ENCODE peak calls at places on chromosome 15, in seven cellular contexts. L, X, O, R, T, S and A are unnamed samples.
A peak's percentile ranks its signal among the peaks of the same experiment; 100 is the strongest.

GRCh38 chr15:99169769-99170311 is 65.0 kb downstream of the SYNM start:
- DNase-seq in L (no peak), X (no peak), O (peak; percentile 16), R (no peak), T (no peak), S (no peak), A (no peak)

GRCh38 chr15:37907136-37907535 is 27.3 kb upstream of the TMCO5A start:
- DNase-seq in L (no peak), X (no peak), O (peak; percentile 22), R (no peak), T (no peak), S (no peak), A (no peak)

GRCh38 chr15:33152502-33153109 is 41.9 kb downstream of the FMN1 start:
- DNase-seq in L (no peak), X (no peak), O (peak; percentile 40), R (no peak), T (no peak), S (no peak), A (no peak)

GRCh38 chr15:75904241-75904631 is 558 bp downstream of the FBXO22 start:
- DNase-seq in L (peak; percentile 74), X (no peak), O (peak; percentile 28), R (peak; percentile 29), T (peak; percentile 68), S (peak; percentile 32), A (peak; percentile 29)

GRCh38 chr15:81106560-81106959 is 27.5 kb upstream of the CFAP161 start:
- DNase-seq in L (no peak), X (no peak), O (peak; percentile 70), R (no peak), T (no peak), S (peak; percentile 56), A (peak; percentile 62)

GRCh38 chr15:48696627-48697312 is 51.3 kb upstream of the FBN1 start:
- DNase-seq in L (no peak), X (no peak), O (no peak), R (no peak), T (no peak), S (no peak), A (no peak)

GRCh38 chr15:51782357-51782896 is 31.0 kb downstream of the TMOD2 start:
- DNase-seq in L (no peak), X (no peak), O (no peak), R (no peak), T (no peak), S (no peak), A (no peak)

GRCh38 chr15:61621146-61621545 is 392.0 kb upstream of the RORA start:
- DNase-seq in L (no peak), X (no peak), O (peak; percentile 12), R (no peak), T (no peak), S (peak; percentile 31), A (no peak)

GRCh38 chr15:91158415-91159394 is 58.6 kb downstream of the SV2B start:
- DNase-seq in L (no peak), X (no peak), O (no peak), R (no peak), T (no peak), S (no peak), A (no peak)

GRCh38 chr15:93189562-93189961 is 100.6 kb upstream of the RGMA start:
- DNase-seq in L (no peak), X (no peak), O (no peak), R (no peak), T (no peak), S (no peak), A (no peak)

GRCh38 chr15:78170848-78171773 is 21.9 kb downstream of the IDH3A start:
- DNase-seq in L (no peak), X (no peak), O (peak; percentile 7), R (no peak), T (no peak), S (no peak), A (no peak)

GRCh38 chr15:60076582-60077263 is 72.6 kb downstream of the FOXB1 start:
- DNase-seq in L (no peak), X (no peak), O (no peak), R (no peak), T (no peak), S (no peak), A (no peak)

GRCh38 chr15:78422571-78423340 is 15.3 kb upstream of the IREB2 start:
- DNase-seq in L (peak; percentile 86), X (peak; percentile 60), O (peak; percentile 63), R (peak; percentile 59), T (peak; percentile 48), S (peak; percentile 55), A (peak; percentile 72)

GRCh38 chr15:70269991-70270751 is 172.5 kb upstream of the TLE3 start:
- DNase-seq in L (no peak), X (peak; percentile 57), O (peak; percentile 49), R (peak; percentile 79), T (no peak), S (no peak), A (no peak)

GRCh38 chr15:95883064-95883463 is 447.4 kb upstream of the NR2F2 start:
- DNase-seq in L (no peak), X (no peak), O (no peak), R (no peak), T (no peak), S (no peak), A (no peak)

GRCh38 chr15:90470453-90470852 is 59.3 kb upstream of the CRTC3 start:
- DNase-seq in L (no peak), X (no peak), O (no peak), R (no peak), T (no peak), S (no peak), A (no peak)

GRCh38 chr15:38670142-38671002 is 105.8 kb upstream of the RASGRP1 start:
- DNase-seq in L (no peak), X (no peak), O (peak; percentile 22), R (no peak), T (no peak), S (no peak), A (no peak)

GRCh38 chr15:57138260-57138895 is 219.9 kb downstream of the TCF12 start:
- DNase-seq in L (no peak), X (no peak), O (peak; percentile 39), R (no peak), T (no peak), S (peak; percentile 48), A (peak; percentile 31)
- H3K4me1 ChIP-seq in L (no peaks in the 10 kb centered on the region), X (peaks cover 52% of the 10 kb centered on the region), O (peaks cover 10% of the 10 kb centered on the region), R (no peaks in the 10 kb centered on the region), T (peaks cover 5% of the 10 kb centered on the region), S (peaks cover 3% of the 10 kb centered on the region), A (no peaks in the 10 kb centered on the region)

GRCh38 chr15:42069025-42069424 is 25.3 kb downstream of the PLA2G4D start:
- DNase-seq in L (no peak), X (no peak), O (no peak), R (no peak), T (no peak), S (no peak), A (no peak)

GRCh38 chr15:42070276-42070965 is 23.9 kb downstream of the PLA2G4D start:
- DNase-seq in L (no peak), X (no peak), O (no peak), R (no peak), T (no peak), S (no peak), A (peak; percentile 23)

GRCh38 chr15:42070966-42071350 is 23.4 kb downstream of the PLA2G4D start:
- DNase-seq in L (no peak), X (no peak), O (no peak), R (no peak), T (no peak), S (no peak), A (no peak)

GRCh38 chr15:42068601-42069000 is 25.8 kb downstream of the PLA2G4D start:
- DNase-seq in L (no peak), X (no peak), O (no peak), R (no peak), T (no peak), S (no peak), A (peak; percentile 22)

GRCh38 chr15:42069496-42070275 is 24.7 kb downstream of the PLA2G4D start:
- DNase-seq in L (no peak), X (no peak), O (no peak), R (no peak), T (no peak), S (no peak), A (peak; percentile 23)
- H3K4me1 ChIP-seq in L (no peaks in the 10 kb centered on the region), X (peaks cover 3% of the 10 kb centered on the region), O (peaks cover 6% of the 10 kb centered on the region), R (no peaks in the 10 kb centered on the region), T (no peaks in the 10 kb centered on the region), S (peaks cover 5% of the 10 kb centered on the region), A (peaks cover 6% of the 10 kb centered on the region)

DNA sequence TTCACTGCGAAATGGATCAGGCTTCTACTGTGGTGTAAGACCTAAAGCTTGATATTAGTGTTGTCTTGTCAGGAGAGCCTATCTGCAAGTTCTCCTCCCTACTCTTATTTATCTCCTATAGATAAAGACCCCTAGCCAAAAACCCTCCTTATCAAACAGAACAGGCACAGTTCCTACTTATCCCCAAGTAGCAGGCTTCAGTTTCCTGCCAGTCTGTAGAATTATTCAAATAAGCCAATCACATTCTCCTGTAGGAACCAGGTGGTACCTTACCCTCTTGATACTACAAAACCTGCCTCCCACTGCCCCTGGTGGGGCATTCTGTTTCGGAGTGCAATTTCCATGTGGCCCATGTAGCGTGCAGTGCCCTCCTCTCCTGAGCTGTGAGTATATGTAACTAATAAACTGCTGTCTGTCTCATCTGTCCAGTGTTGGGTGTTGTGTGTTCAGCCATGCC is 28.7 kb downstream of the HDGFL3 start:
- DNase-seq in L (no peak), X (no peak), O (no peak), R (no peak), T (no peak), S (no peak), A (no peak)
- H3K4me1 ChIP-seq in L (no peaks in the 10 kb centered on the region), X (peaks cover 12% of the 10 kb centered on the region), O (no peaks in the 10 kb centered on the region), R (peaks cover 4% of the 10 kb centered on the region), T (no peaks in the 10 kb centered on the region), S (no peaks in the 10 kb centered on the region), A (no peaks in the 10 kb centered on the region)

GRCh38 chr15:40002295-40002694 is 36.7 kb downstream of the SRP14 start:
- DNase-seq in L (no peak), X (no peak), O (peak; percentile 39), R (no peak), T (no peak), S (no peak), A (peak; percentile 52)

GRCh38 chr15:39998511-39998910 is 40.5 kb downstream of the SRP14 start:
- DNase-seq in L (no peak), X (no peak), O (no peak), R (no peak), T (no peak), S (no peak), A (no peak)

GRCh38 chr15:39997031-39997430 is 42.0 kb downstream of the SRP14 start:
- DNase-seq in L (no peak), X (no peak), O (no peak), R (no peak), T (no peak), S (no peak), A (no peak)

GRCh38 chr15:40003491-40003916 is 35.5 kb downstream of the SRP14 start:
- DNase-seq in L (no peak), X (no peak), O (no peak), R (no peak), T (no peak), S (no peak), A (no peak)

GRCh38 chr15:39999538-39999937 is 39.4 kb downstream of the SRP14 start:
- DNase-seq in L (no peak), X (no peak), O (no peak), R (no peak), T (no peak), S (no peak), A (no peak)
- H3K4me1 ChIP-seq in L (no peaks in the 10 kb centered on the region), X (no peaks in the 10 kb centered on the region), O (peaks cover 7% of the 10 kb centered on the region), R (no peaks in the 10 kb centered on the region), T (peaks cover 8% of the 10 kb centered on the region), S (peaks cover 5% of the 10 kb centered on the region), A (no peaks in the 10 kb centered on the region)

GRCh38 chr15:73936181-73936580 is 9.9 kb downstream of the LOXL1 start:
- DNase-seq in L (peak; percentile 68), X (no peak), O (peak; percentile 28), R (peak; percentile 21), T (no peak), S (no peak), A (no peak)
- H3K4me1 ChIP-seq in L (peaks cover 4% of the 10 kb centered on the region), X (peaks cover 56% of the 10 kb centered on the region), O (peaks cover 27% of the 10 kb centered on the region), R (peaks cover 3% of the 10 kb centered on the region), T (peaks cover 18% of the 10 kb centered on the region), S (peaks cover 25% of the 10 kb centered on the region), A (peaks cover 32% of the 10 kb centered on the region)